ENCODE peak calls at places on chromosomes 4 and X, in five cellular contexts. U is GM20000, Y is fibroblast of pulmonary artery, Z is GM23338, A is occipital lobe. C is an unnamed sample.

GRCh38 chr4:142480244-142480643 is 365.9 kb downstream of the INPP4B start:
- DNase-seq in Y (peak; percentile 23), A (no peak), Z (no peak), U (no peak), C (no peak)

GRCh38 chr4:7823416-7823824 is 116.2 kb downstream of the AFAP1 start:
- DNase-seq in Z (no peak), U (no peak), Y (peak; percentile 83), A (no peak), C (no peak)

GRCh38 chr4:122758033-122758432 is 25.5 kb downstream of the BBS12 start:
- DNase-seq in Z (peak; percentile 75), Y (peak; percentile 64), A (no peak), U (peak; percentile 20), C (no peak)

GRCh38 chrX:107429090-107429489 is 20.4 kb upstream of the FRMPD3 start:
- DNase-seq in U (no peak), Y (peak; percentile 42), Z (peak; percentile 42), A (no peak), C (no peak)

GRCh38 chrX:22135994-22136684 is 104.0 kb downstream of the PHEX start:
- DNase-seq in U (peak; percentile 8), Y (peak; percentile 59), A (peak; percentile 6), Z (peak; percentile 60), C (peak; percentile 21)

GRCh38 chr4:5773271-5773555 is 62.2 kb downstream of the EVC start:
- DNase-seq in Y (peak; percentile 26), Z (no peak), U (no peak), A (no peak), C (no peak)

GRCh38 chr4:47705326-47705981 is 132.4 kb downstream of the CORIN start:
- DNase-seq in Y (peak; percentile 35), A (no peak), U (peak; percentile 8), Z (peak; percentile 53), C (no peak)

GRCh38 chr4:126583509-126583908 is 1049.2 kb upstream of the INTU start:
- DNase-seq in Z (peak; percentile 64), A (no peak), U (no peak), Y (peak; percentile 52), C (peak; percentile 45)

GRCh38 chr4:184824776-184825393 is 883 bp downstream of the ACSL1 start:
- DNase-seq in A (no peak), Z (no peak), Y (no peak), U (peak; percentile 52), C (no peak)

GRCh38 chr4:27861381-27861787 is 1000.7 kb downstream of the STIM2 start:
- DNase-seq in A (peak; percentile 9), Y (peak; percentile 60), U (no peak), Z (peak; percentile 89), C (peak; percentile 50)

GRCh38 chrX:22234380-22234779 is 38.3 kb upstream of the CBLL2 start:
- DNase-seq in Y (no peak), Z (no peak), A (no peak), U (no peak), C (no peak)